ENCODE peak calls at places on chromosome 9, in ten cellular contexts. D, F, P, G, V, L, A, O, Y and K are unnamed samples.

GRCh38 chr9:110427497-110428104 is 89.9 kb upstream of the TXNDC8 start:
- DNase-seq in D (no peak), F (peak; percentile 43), P (no peak), G (peak; percentile 69), V (peak; percentile 57), L (no peak), A (no peak), O (peak; percentile 29), Y (peak; percentile 42), K (peak; percentile 50)

GRCh38 chr9:90813011-90813410 is 11.4 kb downstream of the SYK start:
- DNase-seq in D (no peak), F (no peak), P (no peak), G (no peak), V (no peak), L (no peak), A (no peak), O (no peak), Y (no peak), K (no peak)

GRCh38 chr9:125758986-125759811 is 12.0 kb downstream of the PBX3 start:
- DNase-seq in D (no peak), F (no peak), P (no peak), G (no peak), V (no peak), L (no peak), A (no peak), O (no peak), Y (no peak), K (peak; percentile 41)

GRCh38 chr9:130765135-130766030 is 69.7 kb upstream of the ABL1 start:
- DNase-seq in D (no peak), F (no peak), P (no peak), G (no peak), V (no peak), L (no peak), A (no peak), O (no peak), Y (peak; percentile 38), K (no peak)

GRCh38 chr9:107299437-107299836 is 16.4 kb downstream of the RAD23B start:
- DNase-seq in D (no peak), F (no peak), P (peak; percentile 29), G (no peak), V (no peak), L (peak; percentile 26), A (no peak), O (no peak), Y (no peak), K (no peak)

GRCh38 chr9:17863213-17863883 is 284.5 kb downstream of the SH3GL2 start:
- DNase-seq in D (no peak), F (no peak), P (no peak), G (no peak), V (no peak), L (no peak), A (no peak), O (no peak), Y (no peak), K (no peak)

GRCh38 chr9:11702529-11702928 is 990.7 kb upstream of the TYRP1 start:
- DNase-seq in D (no peak), F (no peak), P (no peak), G (no peak), V (no peak), L (no peak), A (no peak), O (no peak), Y (peak; percentile 2), K (no peak)

GRCh38 chr9:89811356-89811755 is 206.5 kb downstream of the GADD45G start:
- DNase-seq in D (no peak), F (no peak), P (no peak), G (no peak), V (no peak), L (no peak), A (no peak), O (no peak), Y (no peak), K (no peak)

GRCh38 chr9:13806731-13807130 is 507.2 kb downstream of the NFIB start:
- DNase-seq in D (no peak), F (no peak), P (no peak), G (no peak), V (no peak), L (no peak), A (no peak), O (no peak), Y (no peak), K (no peak)

GRCh38 chr9:3746296-3747275 is 220.8 kb upstream of the RFX3 start:
- DNase-seq in D (peak; percentile 45), F (no peak), P (peak; percentile 96), G (peak; percentile 38), V (no peak), L (no peak), A (no peak), O (no peak), Y (peak; percentile 85), K (no peak)

GRCh38 chr9:72960446-72960845 is 7.6 kb upstream of the ALDH1A1 start:
- DNase-seq in D (no peak), F (no peak), P (peak; percentile 34), G (no peak), V (no peak), L (no peak), A (no peak), O (no peak), Y (peak; percentile 12), K (no peak)

GRCh38 chr9:72675586-72675985 is 154.2 kb downstream of the TMC1 start:
- DNase-seq in D (no peak), F (peak; percentile 49), P (no peak), G (no peak), V (no peak), L (no peak), A (no peak), O (no peak), Y (no peak), K (no peak)

GRCh38 chr9:35311891-35312639 is 150.3 kb downstream of the UNC13B start:
- DNase-seq in D (no peak), F (no peak), P (no peak), G (no peak), V (no peak), L (no peak), A (no peak), O (no peak), Y (no peak), K (peak; percentile 36)

GRCh38 chr9:82606761-82607382 is 456.1 kb downstream of the RASEF start:
- DNase-seq in D (peak; percentile 40), F (peak; percentile 37), P (peak; percentile 59), G (peak; percentile 76), V (peak; percentile 53), L (no peak), A (no peak), O (peak; percentile 55), Y (peak; percentile 64), K (no peak)

GRCh38 chr9:94920439-94920951 is 194.0 kb downstream of the AOPEP start:
- DNase-seq in D (peak; percentile 48), F (no peak), P (peak; percentile 52), G (peak; percentile 55), V (no peak), L (no peak), A (no peak), O (no peak), Y (peak; percentile 94), K (peak; percentile 69)

GRCh38 chr9:72509635-72510034 is 11.8 kb upstream of the TMC1 start:
- DNase-seq in D (peak; percentile 17), F (no peak), P (no peak), G (no peak), V (no peak), L (no peak), A (no peak), O (no peak), Y (peak; percentile 37), K (no peak)

GRCh38 chr9:129697111-129697955 is 31.9 kb downstream of the PRRX2 start:
- DNase-seq in D (peak; percentile 92), F (peak; percentile 35), P (no peak), G (peak; percentile 87), V (peak; percentile 79), L (no peak), A (no peak), O (no peak), Y (no peak), K (peak; percentile 68)